ENCODE peak calls at places on chromosomes 2 and 18, in seven cellular contexts. U is thyroid gland; J is naive thymus-derived CD4-positive, alpha-beta T cell; H is heart right ventricle; S is endothelial cell of umbilical vein; O is fibroblast of lung; B is CD8-positive, alpha-beta T cell. N is an unnamed sample.

GRCh38 chr2:102927854-102928267 is 166.0 kb downstream of the TMEM182 start:
- DNase-seq in U (no peak), O (no peak), B (no peak), H (no peak), S (no peak), J (no peak), N (no peak)

GRCh38 chr2:192500550-192501200 is 305.9 kb upstream of the TMEFF2 start:
- DNase-seq in H (no peak), O (peak), B (no peak), J (no peak), U (no peak), S (no peak), N (no peak)

GRCh38 chr2:68441179-68441993 is 25.7 kb downstream of the FBXO48 start:
- DNase-seq in H (peak), J (peak), O (peak), B (peak), S (peak), U (peak), N (peak)

GRCh38 chr2:122885436-122885835 is 1130.0 kb downstream of the TSN start:
- DNase-seq in B (no peak), H (no peak), J (no peak), U (no peak), S (no peak), O (no peak), N (no peak)

GRCh38 chr2:234076451-234076850 is 25.9 kb downstream of the SPP2 start:
- DNase-seq in H (no peak), J (no peak), U (no peak), O (no peak), S (no peak), B (no peak), N (no peak)

GRCh38 chr2:29920631-29921559 is 491 bp downstream of the ALK start:
- DNase-seq in B (no peak), S (no peak), O (peak), U (peak), H (no peak), J (no peak), N (no peak)

GRCh38 chr2:174692256-174692830 is 71.9 kb downstream of the CHRNA1 start:
- DNase-seq in O (peak), U (no peak), B (no peak), H (no peak), J (no peak), S (no peak), N (no peak)

GRCh38 chr18:69529151-69529550 is 128.5 kb downstream of the DOK6 start:
- DNase-seq in J (no peak), O (no peak), S (no peak), U (no peak), B (no peak), H (no peak), N (no peak)

GRCh38 chr2:75522543-75523312 is 38.0 kb downstream of the EVA1A start:
- DNase-seq in J (no peak), S (peak), O (peak), H (no peak), B (no peak), U (no peak), N (no peak)

GRCh38 chr2:239742377-239742776 is 282.8 kb downstream of the NDUFA10 start:
- DNase-seq in H (no peak), J (no peak), S (no peak), B (no peak), U (no peak), O (no peak), N (no peak)

GRCh38 chr2:97991081-97991856 is 4.5 kb downstream of the TMEM131 start:
- DNase-seq in H (no peak), S (no peak), J (no peak), U (no peak), B (no peak), O (no peak), N (no peak)

GRCh38 chr2:101410716-101411115 is 23.4 kb upstream of the CREG2 start:
- DNase-seq in S (no peak), B (no peak), H (no peak), O (no peak), U (no peak), J (no peak), N (no peak)

GRCh38 chr2:201366166-201366565 is 9.0 kb upstream of the FLACC1 start:
- DNase-seq in S (no peak), U (no peak), B (no peak), H (no peak), J (no peak), O (peak), N (no peak)

GRCh38 chr2:234564719-234565118 is 67.8 kb upstream of the ARL4C start:
- DNase-seq in S (peak), B (no peak), J (no peak), O (peak), H (no peak), U (no peak), N (no peak)

GRCh38 chr18:12857215-12857924 is 26.7 kb downstream of the PTPN2 start:
- DNase-seq in H (no peak), J (no peak), B (no peak), O (no peak), U (no peak), S (no peak), N (no peak)

GRCh38 chr18:9453273-9453672 is 22.0 kb upstream of the RALBP1 start:
- DNase-seq in B (no peak), J (no peak), O (no peak), S (no peak), U (no peak), H (no peak), N (no peak)

GRCh38 chr18:1246827-1247226 is 342.2 kb downstream of the ADCYAP1 start:
- DNase-seq in S (no peak), O (no peak), B (no peak), H (no peak), J (no peak), U (no peak), N (no peak)

GRCh38 chr18:23178661-23179081 is 43.4 kb downstream of the CABLES1 start:
- DNase-seq in B (no peak), J (no peak), H (no peak), S (no peak), O (no peak), U (no peak), N (no peak)

GRCh38 chr18:28511421-28511821 is 334.5 kb upstream of the CDH2 start:
- DNase-seq in H (no peak), O (peak), B (no peak), U (no peak), S (no peak), J (no peak), N (no peak)

GRCh38 chr2:97702731-97703470 is 10.5 kb upstream of the ZAP70 start:
- DNase-seq in O (no peak), S (no peak), U (no peak), J (no peak), H (no peak), B (no peak), N (no peak)

GRCh38 chr18:13232060-13232917 is 13.7 kb downstream of the LDLRAD4 start:
- DNase-seq in O (peak), B (peak), H (peak), U (peak), J (no peak), S (no peak), N (no peak)

GRCh38 chr2:157032019-157032418 is 225.5 kb upstream of the GALNT5 start:
- DNase-seq in S (peak), J (no peak), O (peak), H (no peak), B (no peak), U (no peak), N (no peak)

GRCh38 chr2:111665011-111665410 is 219.0 kb downstream of the ANAPC1 start:
- DNase-seq in S (no peak), H (no peak), O (no peak), B (no peak), U (no peak), J (no peak), N (no peak)

GRCh38 chr18:79366177-79367094 is 29.3 kb upstream of the NFATC1 start:
- DNase-seq in O (peak), B (no peak), H (no peak), S (no peak), J (no peak), U (no peak), N (no peak)

GRCh38 chr2:28828382-28828781 is 17.7 kb downstream of the SPDYA start:
- DNase-seq in H (no peak), S (peak), B (no peak), O (peak), J (no peak), U (no peak), N (no peak)

GRCh38 chr2:23286765-23287155 is 98.2 kb upstream of the KLHL29 start:
- DNase-seq in O (peak), B (no peak), H (peak), U (no peak), J (no peak), S (no peak), N (no peak)

GRCh38 chr18:56873441-56874140 is 222.4 kb downstream of the WDR7 start:
- DNase-seq in J (peak), B (no peak), S (peak), U (no peak), H (no peak), O (peak), N (no peak)

GRCh38 chr2:19848029-19848750 is 53.6 kb downstream of the TTC32 start:
- DNase-seq in O (no peak), H (no peak), U (no peak), S (no peak), B (no peak), J (no peak), N (no peak)

GRCh38 chr2:4618141-4618540 is 914.8 kb downstream of the DCDC2C start:
- DNase-seq in S (no peak), H (no peak), U (no peak), B (no peak), O (no peak), J (no peak), N (no peak)

GRCh38 chr18:48548404-48548771 is 9.6 kb downstream of the CTIF start:
- DNase-seq in O (no peak), J (no peak), H (no peak), B (no peak), U (no peak), S (no peak), N (no peak)

GRCh38 chr2:236309669-236310029 is 45.4 kb upstream of the ASB18 start:
- DNase-seq in O (peak), U (peak), J (no peak), B (no peak), S (peak), H (peak), N (no peak)

GRCh38 chr2:10064932-10065682 is 15.1 kb downstream of the CYS1 start:
- DNase-seq in O (no peak), J (no peak), H (no peak), U (no peak), B (no peak), S (no peak), N (no peak)

GRCh38 chr2:121907905-121908304 is 152.5 kb downstream of the TSN start:
- DNase-seq in O (no peak), J (no peak), U (no peak), B (no peak), H (no peak), S (no peak), N (no peak)

GRCh38 chr2:176637497-176638166 is 368.4 kb downstream of the MTX2 start:
- DNase-seq in B (no peak), U (peak), S (peak), H (peak), J (no peak), O (peak), N (no peak)

GRCh38 chr18:48933578-48934399 is 17.0 kb downstream of the SMAD7 start:
- DNase-seq in S (peak), O (no peak), J (no peak), B (no peak), U (peak), H (peak), N (no peak)

GRCh38 chr2:172094319-172095145 is 8.2 kb downstream of the DLX2 start:
- DNase-seq in S (no peak), U (no peak), J (no peak), B (no peak), O (no peak), H (no peak), N (no peak)

GRCh38 chr2:26915316-26915715 is 55.1 kb upstream of the MAPRE3 start:
- DNase-seq in H (no peak), O (no peak), U (no peak), S (no peak), J (no peak), B (no peak), N (no peak)

GRCh38 chr2:69589973-69590652 is 53.4 kb downstream of the AAK1 start:
- DNase-seq in J (no peak), U (no peak), B (no peak), O (peak), H (no peak), S (no peak), N (no peak)

GRCh38 chr2:134718956-134719814 is at the start of gene TMEM163:
- DNase-seq in S (no peak), U (peak), J (no peak), B (peak), H (no peak), O (no peak), N (no peak)
- H3K4me3 ChIP-seq in S (peak), U (no peak), J (peak), B (peak), H (peak), O (no peak), N (peak)

DNA sequence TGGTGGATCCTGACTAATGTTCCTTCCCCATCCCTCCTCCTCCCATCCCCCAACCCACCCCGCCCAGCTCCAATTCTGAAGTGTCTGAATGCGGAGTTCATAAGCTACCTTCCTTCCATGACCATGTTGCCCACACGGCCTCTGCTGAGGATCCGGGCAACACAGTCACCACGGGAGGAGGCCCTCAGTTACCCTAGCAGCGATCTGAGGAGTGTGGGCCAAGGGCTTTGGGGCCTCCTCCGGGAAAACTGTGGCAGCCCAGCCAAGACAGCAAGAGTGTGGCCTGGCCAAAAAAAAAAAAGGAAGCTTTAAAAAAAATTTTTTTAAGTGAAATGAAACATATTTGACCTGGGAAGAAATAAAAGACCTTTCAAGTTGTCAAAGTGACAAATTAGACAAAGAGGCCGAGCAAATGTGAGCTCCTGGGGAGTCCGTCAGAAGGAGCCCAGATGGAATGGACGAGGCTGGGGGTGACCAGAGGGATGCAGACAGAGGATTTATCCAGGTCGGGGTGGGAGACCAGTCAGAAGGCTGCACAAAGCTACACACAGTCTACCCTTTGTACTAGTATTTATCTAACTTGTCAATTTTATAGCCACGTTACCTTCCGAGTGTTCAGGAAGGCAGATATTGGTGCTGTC is 169.0 kb upstream of the PKDCC start:
- DNase-seq in B (no peak), J (no peak), H (no peak), U (no peak), S (no peak), O (peak), N (no peak)
- H3K4me3 ChIP-seq in B (no peak), J (no peak), H (no peak), U (no peak), S (no peak), O (no peak), N (no peak)

DNA sequence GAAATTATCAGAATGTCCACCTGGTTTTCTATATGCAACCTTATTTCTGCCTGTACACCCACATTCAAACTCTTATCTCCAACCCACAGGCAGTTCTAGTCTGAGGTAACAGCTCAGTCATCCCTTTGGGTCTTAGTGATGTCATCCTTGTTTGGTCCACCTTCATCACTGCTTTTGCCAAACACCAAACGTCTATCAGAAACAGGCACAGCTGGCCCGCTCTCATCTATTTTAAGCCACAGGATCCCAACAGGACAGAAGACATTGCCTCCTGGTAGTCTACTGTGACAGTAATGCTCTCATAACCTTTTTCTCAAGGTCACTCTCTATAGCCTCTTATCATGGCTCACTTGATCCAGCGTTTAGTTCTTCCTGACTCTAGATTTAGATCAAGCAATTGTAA is 99.0 kb upstream of the CHAC2 start:
- DNase-seq in O (peak), S (no peak), B (no peak), J (no peak), H (no peak), U (no peak), N (no peak)
- H3K4me3 ChIP-seq in O (no peak), S (no peak), B (no peak), J (no peak), H (no peak), U (no peak), N (no peak)

DNA sequence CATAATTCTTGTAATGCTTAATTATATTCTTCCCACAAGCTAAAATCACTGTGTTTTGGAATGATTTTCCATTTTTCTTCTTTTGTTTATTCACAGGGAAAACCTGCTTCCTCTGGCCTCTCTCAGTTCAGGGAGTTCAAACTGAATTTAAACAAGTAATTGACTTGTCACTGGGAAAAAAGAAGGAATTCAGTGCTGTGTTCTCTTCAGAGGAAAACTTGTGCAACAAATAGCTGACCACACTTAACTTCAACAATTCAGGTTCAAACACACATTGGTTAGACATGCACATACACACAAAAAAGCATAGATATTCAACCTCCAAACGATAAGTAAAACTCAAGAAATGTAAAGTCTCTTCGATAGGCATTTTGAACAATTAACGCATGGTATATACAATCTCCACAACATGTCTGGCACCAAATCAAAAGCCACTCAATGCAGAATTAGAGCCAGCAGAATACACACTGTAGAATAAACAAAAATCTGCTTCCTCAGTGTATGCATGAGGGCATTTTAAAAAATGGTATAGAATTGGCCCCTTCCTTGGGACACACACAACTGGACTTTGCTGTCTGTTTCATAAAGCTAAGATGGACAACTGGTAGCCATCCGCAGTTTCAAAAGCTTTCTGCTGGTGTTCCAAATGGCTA is 269.0 kb downstream of the TCF4 start:
- DNase-seq in S (peak), B (no peak), H (no peak), U (no peak), J (no peak), O (peak), N (no peak)
- H3K4me3 ChIP-seq in S (no peak), B (no peak), H (peak), U (no peak), J (no peak), O (peak), N (peak)

N was measured in GM12864.